ENCODE peak calls at places on chromosomes 16 and 17, in four cellular contexts. R is colonic mucosa, D is SK-N-SH, J is A673. T is an unnamed sample. For H3K36me3 and H3K4me1, the result is how much of the 10 kb centered on the place peaks cover.

GRCh38 chr16:1176280-1176897 is 23.5 kb downstream of the CACNA1H start:
- DNase-seq in J (no peak), R (no peak), D (no peak), T (no peak)

GRCh38 chr17:7022791-7023571 is at the start of gene BCL6B:
- DNase-seq in J (no peak), D (no peak), R (peak), T (no peak)

GRCh38 chr17:76684756-76685155 is 26.0 kb downstream of the MXRA7 start:
- DNase-seq in J (no peak), D (no peak), R (no peak), T (no peak)

GRCh38 chr17:791807-792206 is 9.7 kb downstream of the MRM3 start:
- DNase-seq in R (no peak), J (no peak), D (no peak), T (no peak)

GRCh38 chr17:17320188-17320910 is 17.2 kb downstream of the NT5M start:
- DNase-seq in R (no peak), D (no peak), J (no peak), T (no peak)

GRCh38 chr16:88405325-88406060 is 22.7 kb downstream of the ZNF469 start:
- DNase-seq in R (no peak), J (no peak), D (peak), T (no peak)

GRCh38 chr17:45043268-45043681 is 8.2 kb downstream of the DCAKD start:
- DNase-seq in D (peak), R (no peak), J (no peak), T (no peak)

GRCh38 chr17:76076765-76077581 is 2.0 kb upstream of the ZACN start:
- DNase-seq in R (no peak), J (no peak), D (peak), T (no peak)

GRCh38 chr16:56848056-56848936 is 16.7 kb upstream of the SLC12A3 start:
- DNase-seq in J (peak), D (no peak), R (no peak), T (no peak)

GRCh38 chr16:27816561-27816960 is 247.0 kb downstream of the GSG1L start:
- DNase-seq in R (no peak), J (no peak), D (peak), T (no peak)

GRCh38 chr16:24810951-24811843 is 34.6 kb upstream of the SLC5A11 start:
- DNase-seq in D (no peak), R (no peak), J (peak), T (no peak)

GRCh38 chr17:62644487-62645173 is 17.2 kb downstream of the MRC2 start:
- DNase-seq in J (no peak), D (peak), R (no peak), T (no peak)

DNA sequence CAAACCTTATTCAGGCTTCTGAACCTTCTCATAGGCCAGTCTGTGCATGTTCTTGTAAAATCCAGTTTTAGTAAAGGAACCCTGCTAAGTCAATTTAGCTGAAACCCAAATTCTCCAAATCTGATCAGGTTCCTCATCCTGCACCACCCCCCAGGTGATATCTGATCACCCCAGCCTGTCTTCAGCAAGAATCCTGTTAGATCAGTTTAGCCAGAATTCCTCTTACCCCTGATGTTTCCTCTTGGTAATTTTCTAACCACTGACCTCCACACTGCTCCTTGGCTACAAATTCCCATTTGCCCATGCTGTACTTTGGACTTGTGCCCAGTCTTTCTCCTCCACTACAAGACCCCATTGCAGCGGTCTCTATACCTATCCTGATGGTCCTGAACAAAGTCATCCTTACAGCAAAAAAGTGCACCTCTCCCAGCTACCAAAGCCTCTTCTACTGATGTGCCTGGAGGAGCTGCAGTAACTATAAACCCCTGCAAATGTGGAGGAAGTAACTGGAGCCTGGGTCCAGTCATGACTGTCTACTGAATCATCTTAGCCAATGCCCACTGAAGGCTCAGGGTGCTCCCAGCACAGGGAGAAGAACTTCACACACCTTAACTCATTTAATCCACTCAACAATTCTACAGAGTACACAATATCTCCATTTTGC is 23.8 kb downstream of the TEX14 start:
- DNase-seq in D (no peak), J (no peak), R (no peak), T (no peak)
- H3K36me3 ChIP-seq in D (under half), J (under half), R (under half), T (under half)

DNA sequence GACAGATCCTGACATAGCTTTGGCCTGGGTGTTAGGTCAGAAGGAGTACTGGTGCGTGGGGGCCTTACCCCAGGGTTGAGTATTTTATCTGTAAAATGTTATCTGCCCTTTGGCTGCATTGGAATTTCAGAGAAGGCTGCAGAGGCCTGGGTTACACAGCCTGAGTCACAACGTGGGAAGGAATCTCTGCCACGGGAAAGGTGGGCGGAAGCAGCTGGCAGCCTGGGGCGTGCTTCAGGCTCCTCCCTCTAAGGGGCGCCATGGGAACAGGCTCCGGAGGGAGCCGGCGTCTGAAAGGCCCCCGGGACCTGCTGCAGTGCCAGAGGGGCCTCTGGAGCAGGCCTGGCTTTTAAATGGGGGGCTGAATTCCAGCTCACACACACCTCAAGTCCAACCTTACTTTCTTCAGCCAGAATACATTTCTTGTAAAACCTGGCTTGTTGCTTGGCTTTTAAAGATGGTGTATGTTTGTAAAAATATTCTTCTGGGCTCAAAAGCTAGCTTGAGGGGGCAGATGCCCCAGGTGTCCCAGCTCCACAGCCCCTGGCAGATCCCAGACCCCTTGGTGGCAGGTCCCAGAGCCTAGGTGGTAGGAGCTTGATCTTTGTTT is 142.2 kb downstream of the RAB11FIP4 start:
- DNase-seq in R (no peak), J (peak), D (peak), T (no peak)
- TF ChIP-seq CTCF in R (no peak), J (peak), D (peak), T (no peak)

GRCh38 chr17:42388381-42389134 is at the start of gene STAT3:
- DNase-seq in R (peak), J (peak), D (peak), T (peak)

GRCh38 chr17:42387221-42387657 is 1.0 kb downstream of the STAT3 start:
- DNase-seq in J (peak), D (peak), R (peak), T (peak)

GRCh38 chr17:42387663-42388380 is 420 bp downstream of the STAT3 start:
- DNase-seq in R (peak), J (peak), D (peak), T (peak)

GRCh38 chr17:42389135-42389417 is 834 bp upstream of the STAT3 start:
- DNase-seq in J (no peak), D (no peak), R (no peak), T (no peak)

GRCh38 chr17:42386784-42387183 is 1.5 kb downstream of the STAT3 start:
- DNase-seq in R (no peak), J (no peak), D (no peak), T (no peak)
- H3K4me1 ChIP-seq in R (under half), J (under half), D (under half), T (under half)

GRCh38 chr17:4886830-4887229 is 12.5 kb upstream of the C17orf107 start:
- DNase-seq in D (no peak), R (no peak), J (no peak), T (no peak)
- H3K36me3 ChIP-seq in D (half or more), R (under half), J (under half), T (under half)

T was measured in lung.